ENCODE peak calls at places on chromosomes 13 and 19, in five cellular contexts. U is AG08395; R is activated CD8-positive, alpha-beta memory T cell treated with anti-CD3 and anti-CD28 coated beads for 24 hours; H is breast epithelium; I is stimulated activated CD4-positive, alpha-beta T cell treated with anti-CD3 and anti-CD28 coated beads, Interleukin-2, amount 100 ng/mL, for 48 hours. B is an unnamed sample.

GRCh38 chr19:2261438-2262172 is 5.4 kb upstream of the JSRP1 start:
- DNase-seq in U (no peak), R (peak; percentile 78), H (no peak), I (peak; percentile 60), B (peak; percentile 32)

GRCh38 chr19:10654610-10655456 is 687 bp downstream of the ILF3 start:
- DNase-seq in U (peak; percentile 90), R (peak; percentile 77), H (peak; percentile 50), I (peak; percentile 63), B (no peak)

GRCh38 chr19:8083141-8083540 is 30.6 kb downstream of the CCL25 start:
- DNase-seq in U (no peak), R (no peak), H (no peak), I (no peak), B (no peak)

GRCh38 chr13:69292789-69293425 is 814.7 kb upstream of the ATXN8OS start:
- DNase-seq in U (no peak), R (no peak), H (no peak), I (no peak), B (peak; percentile 48)

GRCh38 chr13:77779461-77780272 is 82.2 kb downstream of the SLAIN1 start:
- DNase-seq in U (peak; percentile 54), R (no peak), H (no peak), I (peak; percentile 5), B (peak; percentile 9)

GRCh38 chr19:3186377-3186688 is 603 bp downstream of the NCLN start:
- DNase-seq in U (no peak), R (no peak), H (no peak), I (no peak), B (no peak)

GRCh38 chr13:73715114-73715909 is 418.9 kb downstream of the KLF12 start:
- DNase-seq in U (no peak), R (no peak), H (no peak), I (peak; percentile 23), B (peak; percentile 38)

GRCh38 chr13:29978211-29978610 is 127.8 kb upstream of the UBL3 start:
- DNase-seq in U (no peak), R (no peak), H (no peak), I (no peak), B (no peak)

GRCh38 chr13:101755228-101755887 is 302.9 kb downstream of the ITGBL1 start:
- DNase-seq in U (no peak), R (no peak), H (no peak), I (no peak), B (no peak)

GRCh38 chr19:2923510-2923909 is 21.3 kb downstream of the ZNF77 start:
- DNase-seq in U (peak; percentile 78), R (no peak), H (no peak), I (no peak), B (no peak)

GRCh38 chr13:33213024-33213795 is 72.3 kb downstream of the STARD13 start:
- DNase-seq in U (no peak), R (no peak), H (peak; percentile 50), I (no peak), B (no peak)

GRCh38 chr19:49182848-49183375 is 25.3 kb downstream of the TRPM4 start:
- DNase-seq in U (no peak), R (no peak), H (no peak), I (no peak), B (no peak)

GRCh38 chr19:6427131-6427530 is 2.5 kb upstream of the KHSRP start:
- DNase-seq in U (no peak), R (no peak), H (no peak), I (no peak), B (no peak)

GRCh38 chr13:49439609-49440008 is 4.3 kb downstream of the CAB39L start:
- DNase-seq in U (no peak), R (no peak), H (no peak), I (no peak), B (no peak)

GRCh38 chr13:39217471-39217870 is 179.2 kb downstream of the NHLRC3 start:
- DNase-seq in U (no peak), R (no peak), H (no peak), I (no peak), B (no peak)

GRCh38 chr19:911197-912033 is 1.6 kb downstream of the R3HDM4 start:
- DNase-seq in U (no peak), R (no peak), H (no peak), I (no peak), B (no peak)

GRCh38 chr13:48580886-48581285 is 48.0 kb upstream of the RCBTB2 start:
- DNase-seq in U (no peak), R (no peak), H (no peak), I (no peak), B (no peak)

GRCh38 chr13:113776231-113777125 is 17.5 kb downstream of the TMEM255B start:
- DNase-seq in U (no peak), R (no peak), H (no peak), I (no peak), B (no peak)

GRCh38 chr13:111337206-111337605 is 16.8 kb downstream of the TEX29 start:
- DNase-seq in U (peak; percentile 91), R (peak; percentile 19), H (no peak), I (no peak), B (no peak)

B was measured in NK-92 treated with Interleukin-12 subunit alpha and Interleukin-12 subunit beta, amount 100 ng/mL, for 24 hours.